ENCODE peak calls at places on chromosomes 13 and 19, in ten cellular contexts. One of them, this sample, is unnamed.

GRCh38 chr19:32196690-32197420 is 148.6 kb upstream of the ZNF507 start:
- DNase-seq in cardiac fibroblast: no peak
- DNase-seq in AG09309: no peak
- DNase-seq in heart right ventricle: no peak
- DNase-seq in A549: no peak
- DNase-seq in osteoblast: no peak
- DNase-seq in CD8-positive, alpha-beta memory T cell: no peak
- DNase-seq in choroid plexus epithelial cell: no peak
- DNase-seq in stomach: no peak
- DNase-seq in right lobe of liver: no peak
- DNase-seq in this sample: no peak

GRCh38 chr19:16847407-16847806 is 18.2 kb downstream of the SIN3B start:
- DNase-seq in cardiac fibroblast: no peak
- DNase-seq in AG09309: no peak
- DNase-seq in heart right ventricle: no peak
- DNase-seq in A549: no peak
- DNase-seq in osteoblast: no peak
- DNase-seq in CD8-positive, alpha-beta memory T cell: no peak
- DNase-seq in choroid plexus epithelial cell: no peak
- DNase-seq in stomach: no peak
- DNase-seq in right lobe of liver: no peak
- DNase-seq in this sample: no peak

GRCh38 chr19:39825531-39826076 is 8.4 kb downstream of the DYRK1B start:
- DNase-seq in cardiac fibroblast: no peak
- DNase-seq in AG09309: no peak
- DNase-seq in heart right ventricle: peak
- DNase-seq in A549: no peak
- DNase-seq in osteoblast: peak
- DNase-seq in CD8-positive, alpha-beta memory T cell: no peak
- DNase-seq in choroid plexus epithelial cell: no peak
- DNase-seq in stomach: no peak
- DNase-seq in right lobe of liver: no peak
- DNase-seq in this sample: no peak

GRCh38 chr19:44738603-44739585 is 9.6 kb upstream of the BCL3 start:
- DNase-seq in cardiac fibroblast: no peak
- DNase-seq in AG09309: no peak
- DNase-seq in heart right ventricle: no peak
- DNase-seq in A549: peak
- DNase-seq in osteoblast: no peak
- DNase-seq in CD8-positive, alpha-beta memory T cell: no peak
- DNase-seq in choroid plexus epithelial cell: no peak
- DNase-seq in stomach: peak
- DNase-seq in right lobe of liver: peak
- DNase-seq in this sample: no peak

GRCh38 chr19:43318796-43319314 is 34.6 kb upstream of the CD177 start:
- DNase-seq in cardiac fibroblast: no peak
- DNase-seq in AG09309: peak
- DNase-seq in heart right ventricle: no peak
- DNase-seq in A549: no peak
- DNase-seq in osteoblast: no peak
- DNase-seq in CD8-positive, alpha-beta memory T cell: no peak
- DNase-seq in choroid plexus epithelial cell: no peak
- DNase-seq in stomach: no peak
- DNase-seq in right lobe of liver: no peak
- DNase-seq in this sample: no peak

GRCh38 chr13:47426126-47426849 is 529.4 kb upstream of the HTR2A start:
- DNase-seq in cardiac fibroblast: peak
- DNase-seq in AG09309: no peak
- DNase-seq in heart right ventricle: no peak
- DNase-seq in A549: no peak
- DNase-seq in osteoblast: no peak
- DNase-seq in CD8-positive, alpha-beta memory T cell: no peak
- DNase-seq in choroid plexus epithelial cell: peak
- DNase-seq in stomach: no peak
- DNase-seq in right lobe of liver: no peak
- DNase-seq in this sample: peak

GRCh38 chr13:58343081-58343480 is 711.5 kb downstream of the PCDH17 start:
- DNase-seq in cardiac fibroblast: no peak
- DNase-seq in AG09309: no peak
- DNase-seq in heart right ventricle: no peak
- DNase-seq in A549: no peak
- DNase-seq in osteoblast: no peak
- DNase-seq in CD8-positive, alpha-beta memory T cell: no peak
- DNase-seq in choroid plexus epithelial cell: peak
- DNase-seq in stomach: no peak
- DNase-seq in right lobe of liver: no peak
- DNase-seq in this sample: no peak

GRCh38 chr13:20702945-20703784 is at the start of gene IL17D:
- DNase-seq in cardiac fibroblast: no peak
- DNase-seq in AG09309: no peak
- DNase-seq in heart right ventricle: no peak
- DNase-seq in A549: no peak
- DNase-seq in osteoblast: peak
- DNase-seq in CD8-positive, alpha-beta memory T cell: peak
- DNase-seq in choroid plexus epithelial cell: no peak
- DNase-seq in stomach: no peak
- DNase-seq in right lobe of liver: no peak
- DNase-seq in this sample: no peak

GRCh38 chr19:45304141-45304926 is 18.3 kb downstream of the CKM start:
- DNase-seq in cardiac fibroblast: no peak
- DNase-seq in AG09309: no peak
- DNase-seq in heart right ventricle: no peak
- DNase-seq in A549: no peak
- DNase-seq in osteoblast: no peak
- DNase-seq in CD8-positive, alpha-beta memory T cell: no peak
- DNase-seq in choroid plexus epithelial cell: no peak
- DNase-seq in stomach: no peak
- DNase-seq in right lobe of liver: no peak
- DNase-seq in this sample: no peak

GRCh38 chr19:2791876-2792275 is 6.6 kb downstream of the THOP1 start:
- DNase-seq in cardiac fibroblast: no peak
- DNase-seq in AG09309: no peak
- DNase-seq in heart right ventricle: no peak
- DNase-seq in A549: no peak
- DNase-seq in osteoblast: no peak
- DNase-seq in CD8-positive, alpha-beta memory T cell: no peak
- DNase-seq in choroid plexus epithelial cell: no peak
- DNase-seq in stomach: no peak
- DNase-seq in right lobe of liver: no peak
- DNase-seq in this sample: no peak

GRCh38 chr13:76886292-76887061 is at the start of gene KCTD12:
- DNase-seq in cardiac fibroblast: peak
- DNase-seq in AG09309: no peak
- DNase-seq in heart right ventricle: peak
- DNase-seq in A549: peak
- DNase-seq in osteoblast: peak
- DNase-seq in CD8-positive, alpha-beta memory T cell: peak
- DNase-seq in choroid plexus epithelial cell: peak
- DNase-seq in stomach: peak
- DNase-seq in right lobe of liver: peak
- DNase-seq in this sample: peak

GRCh38 chr13:110559986-110560385 is 1.5 kb downstream of the RAB20 start:
- DNase-seq in cardiac fibroblast: no peak
- DNase-seq in AG09309: no peak
- DNase-seq in heart right ventricle: no peak
- DNase-seq in A549: no peak
- DNase-seq in osteoblast: no peak
- DNase-seq in CD8-positive, alpha-beta memory T cell: no peak
- DNase-seq in choroid plexus epithelial cell: no peak
- DNase-seq in stomach: no peak
- DNase-seq in right lobe of liver: no peak
- DNase-seq in this sample: no peak

GRCh38 chr13:30864352-30865130 is 41.5 kb upstream of the MEDAG start:
- DNase-seq in cardiac fibroblast: peak
- DNase-seq in AG09309: peak
- DNase-seq in heart right ventricle: no peak
- DNase-seq in A549: no peak
- DNase-seq in osteoblast: peak
- DNase-seq in CD8-positive, alpha-beta memory T cell: no peak
- DNase-seq in choroid plexus epithelial cell: peak
- DNase-seq in stomach: no peak
- DNase-seq in right lobe of liver: no peak
- DNase-seq in this sample: peak

GRCh38 chr19:46295401-46296308 is 1.2 kb upstream of the HIF3A start:
- DNase-seq in cardiac fibroblast: no peak
- DNase-seq in AG09309: no peak
- DNase-seq in heart right ventricle: no peak
- DNase-seq in A549: peak
- DNase-seq in osteoblast: peak
- DNase-seq in CD8-positive, alpha-beta memory T cell: no peak
- DNase-seq in choroid plexus epithelial cell: no peak
- DNase-seq in stomach: no peak
- DNase-seq in right lobe of liver: peak
- DNase-seq in this sample: no peak

GRCh38 chr13:29081036-29081435 is 260.9 kb downstream of the MTUS2 start:
- DNase-seq in cardiac fibroblast: peak
- DNase-seq in AG09309: no peak
- DNase-seq in heart right ventricle: no peak
- DNase-seq in A549: no peak
- DNase-seq in osteoblast: no peak
- DNase-seq in CD8-positive, alpha-beta memory T cell: no peak
- DNase-seq in choroid plexus epithelial cell: peak
- DNase-seq in stomach: no peak
- DNase-seq in right lobe of liver: no peak
- DNase-seq in this sample: no peak

GRCh38 chr13:113659337-113659736 is 1.3 kb upstream of the ATP4B start:
- DNase-seq in cardiac fibroblast: no peak
- DNase-seq in AG09309: no peak
- DNase-seq in heart right ventricle: no peak
- DNase-seq in A549: no peak
- DNase-seq in osteoblast: no peak
- DNase-seq in CD8-positive, alpha-beta memory T cell: no peak
- DNase-seq in choroid plexus epithelial cell: no peak
- DNase-seq in stomach: no peak
- DNase-seq in right lobe of liver: no peak
- DNase-seq in this sample: no peak

GRCh38 chr19:21094347-21095025 is 12.5 kb downstream of the ZNF714 start:
- DNase-seq in cardiac fibroblast: no peak
- DNase-seq in AG09309: no peak
- DNase-seq in heart right ventricle: no peak
- DNase-seq in A549: no peak
- DNase-seq in osteoblast: no peak
- DNase-seq in CD8-positive, alpha-beta memory T cell: no peak
- DNase-seq in choroid plexus epithelial cell: no peak
- DNase-seq in stomach: no peak
- DNase-seq in right lobe of liver: no peak
- DNase-seq in this sample: no peak

DNA sequence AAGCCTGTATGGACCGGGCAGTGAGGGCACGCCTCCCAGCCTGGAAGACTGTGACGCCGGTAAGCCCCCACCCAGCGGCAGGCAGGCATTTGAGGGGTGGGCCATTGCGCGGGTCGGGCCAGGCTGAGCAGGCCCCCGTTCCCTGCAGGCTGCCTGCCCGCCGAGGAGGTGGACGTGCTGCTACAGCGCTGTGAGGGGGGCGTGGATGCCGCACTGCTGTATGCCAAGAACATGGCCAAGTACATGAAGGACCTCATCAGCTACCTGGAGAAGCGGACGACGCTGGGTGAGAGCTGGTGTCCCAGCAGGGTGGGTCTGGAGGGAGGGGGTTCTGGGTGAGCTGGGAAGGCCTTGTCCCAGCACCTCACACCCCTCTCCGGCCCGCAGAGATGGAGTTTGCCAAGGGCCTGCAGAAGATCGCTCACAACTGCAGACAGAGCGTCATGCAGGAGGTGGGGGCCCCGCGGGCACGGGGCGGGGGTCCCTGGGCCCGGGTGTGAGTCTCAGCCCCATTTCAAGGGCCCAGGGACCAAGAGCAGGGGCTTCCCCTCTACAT is 7.1 kb downstream of the ARHGAP45 start:
- DNase-seq in cardiac fibroblast: no peak
- DNase-seq in AG09309: no peak
- DNase-seq in heart right ventricle: no peak
- DNase-seq in A549: no peak
- DNase-seq in osteoblast: no peak
- DNase-seq in CD8-positive, alpha-beta memory T cell: no peak
- DNase-seq in choroid plexus epithelial cell: no peak
- DNase-seq in stomach: no peak
- DNase-seq in right lobe of liver: no peak
- DNase-seq in this sample: no peak
- H3K4me3 ChIP-seq in cardiac fibroblast: no peak
- H3K4me3 ChIP-seq in AG09309: no peak
- H3K4me3 ChIP-seq in heart right ventricle: peak
- H3K4me3 ChIP-seq in A549: peak
- H3K4me3 ChIP-seq in osteoblast: no peak
- H3K4me3 ChIP-seq in CD8-positive, alpha-beta memory T cell: peak
- H3K4me3 ChIP-seq in choroid plexus epithelial cell: no peak
- H3K4me3 ChIP-seq in stomach: peak
- H3K4me3 ChIP-seq in right lobe of liver: no peak
- H3K4me3 ChIP-seq in this sample: no peak

GRCh38 chr19:48254529-48254970 is 1.2 kb downstream of the CARD8 start:
- DNase-seq in cardiac fibroblast: no peak
- DNase-seq in AG09309: no peak
- DNase-seq in heart right ventricle: no peak
- DNase-seq in A549: no peak
- DNase-seq in osteoblast: no peak
- DNase-seq in CD8-positive, alpha-beta memory T cell: no peak
- DNase-seq in choroid plexus epithelial cell: no peak
- DNase-seq in stomach: no peak
- DNase-seq in right lobe of liver: no peak
- DNase-seq in this sample: no peak
- H3K4me3 ChIP-seq in cardiac fibroblast: peak
- H3K4me3 ChIP-seq in AG09309: no peak
- H3K4me3 ChIP-seq in heart right ventricle: peak
- H3K4me3 ChIP-seq in A549: no peak
- H3K4me3 ChIP-seq in osteoblast: peak
- H3K4me3 ChIP-seq in CD8-positive, alpha-beta memory T cell: peak
- H3K4me3 ChIP-seq in choroid plexus epithelial cell: no peak
- H3K4me3 ChIP-seq in stomach: peak
- H3K4me3 ChIP-seq in right lobe of liver: no peak
- H3K4me3 ChIP-seq in this sample: peak

GRCh38 chr19:50427318-50427925 is 5.3 kb upstream of the MYBPC2 start:
- DNase-seq in cardiac fibroblast: no peak
- DNase-seq in AG09309: no peak
- DNase-seq in heart right ventricle: no peak
- DNase-seq in A549: no peak
- DNase-seq in osteoblast: peak
- DNase-seq in CD8-positive, alpha-beta memory T cell: no peak
- DNase-seq in choroid plexus epithelial cell: no peak
- DNase-seq in stomach: no peak
- DNase-seq in right lobe of liver: no peak
- DNase-seq in this sample: no peak
- H3K4me3 ChIP-seq in cardiac fibroblast: peak
- H3K4me3 ChIP-seq in AG09309: peak
- H3K4me3 ChIP-seq in heart right ventricle: peak
- H3K4me3 ChIP-seq in A549: no peak
- H3K4me3 ChIP-seq in osteoblast: peak
- H3K4me3 ChIP-seq in CD8-positive, alpha-beta memory T cell: no peak
- H3K4me3 ChIP-seq in choroid plexus epithelial cell: peak
- H3K4me3 ChIP-seq in stomach: peak
- H3K4me3 ChIP-seq in right lobe of liver: no peak
- H3K4me3 ChIP-seq in this sample: peak

DNA sequence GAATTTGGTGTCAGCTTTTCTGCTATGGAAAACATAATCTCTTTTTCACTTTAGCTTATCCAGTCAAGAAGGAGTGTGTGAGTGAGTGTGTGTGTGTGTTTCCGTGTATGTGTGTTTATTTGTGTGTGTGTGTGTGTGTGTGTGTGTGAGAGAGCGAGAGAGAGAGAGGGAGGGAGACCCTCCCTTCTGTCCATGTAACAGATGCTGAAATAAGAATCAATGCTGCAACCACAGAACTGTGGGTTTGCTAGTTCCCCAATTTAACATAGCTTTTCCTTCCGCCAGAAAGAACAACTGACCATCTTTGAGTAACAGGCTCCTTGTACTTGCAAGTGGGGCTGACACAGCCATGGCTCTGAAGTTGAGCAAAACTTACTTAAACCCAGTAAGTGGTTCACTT is 5.2 kb downstream of the LCP1 start:
- DNase-seq in cardiac fibroblast: no peak
- DNase-seq in AG09309: no peak
- DNase-seq in heart right ventricle: no peak
- DNase-seq in A549: no peak
- DNase-seq in osteoblast: no peak
- DNase-seq in CD8-positive, alpha-beta memory T cell: no peak
- DNase-seq in choroid plexus epithelial cell: no peak
- DNase-seq in stomach: no peak
- DNase-seq in right lobe of liver: no peak
- DNase-seq in this sample: no peak
- H3K4me3 ChIP-seq in cardiac fibroblast: no peak
- H3K4me3 ChIP-seq in AG09309: no peak
- H3K4me3 ChIP-seq in heart right ventricle: no peak
- H3K4me3 ChIP-seq in A549: no peak
- H3K4me3 ChIP-seq in osteoblast: no peak
- H3K4me3 ChIP-seq in CD8-positive, alpha-beta memory T cell: peak
- H3K4me3 ChIP-seq in choroid plexus epithelial cell: no peak
- H3K4me3 ChIP-seq in stomach: no peak
- H3K4me3 ChIP-seq in right lobe of liver: no peak
- H3K4me3 ChIP-seq in this sample: no peak